ENCODE peak calls at places on chromosomes 7 and 10, in eight cellular contexts. C is foreskin fibroblast; R is fibroblast of mammary gland; Y is CD8-positive, alpha-beta memory T cell; K is fibroblast of lung; T is fibroblast of pulmonary artery; J is thoracic aorta; P is mucosa of descending colon. S is an unnamed sample.

GRCh38 chr10:6878067-6878412 is 298.0 kb upstream of the PRKCQ start:
- DNase-seq in J (no peak), C (peak; percentile 62), K (peak; percentile 35), T (peak; percentile 2), P (no peak), Y (no peak), R (peak; percentile 44), S (no peak)

GRCh38 chr10:24642921-24643678 is 80.6 kb downstream of the ARHGAP21 start:
- DNase-seq in R (peak; percentile 89), C (peak; percentile 88), T (peak; percentile 90), Y (no peak), J (no peak), K (peak; percentile 89), P (peak; percentile 54), S (peak; percentile 61)

GRCh38 chr10:49653530-49653929 is 25.9 kb upstream of the C10orf53 start:
- DNase-seq in T (no peak), Y (no peak), P (no peak), R (no peak), C (no peak), K (no peak), J (no peak), S (no peak)

GRCh38 chr7:157002819-157003421 is 7.5 kb downstream of the MNX1 start:
- DNase-seq in Y (no peak), P (no peak), K (no peak), T (no peak), J (no peak), C (peak; percentile 15), R (no peak), S (no peak)

GRCh38 chr7:6705959-6706665 is 635 bp downstream of the ZNF12 start:
- DNase-seq in C (peak; percentile 54), Y (peak; percentile 54), K (peak; percentile 38), T (peak; percentile 35), J (no peak), R (peak; percentile 36), P (peak; percentile 19), S (peak; percentile 25)

GRCh38 chr10:99370993-99371392 is 41.8 kb downstream of the CNNM1 start:
- DNase-seq in P (peak; percentile 11), Y (no peak), R (peak; percentile 55), J (no peak), C (peak; percentile 64), K (no peak), T (peak; percentile 32), S (peak; percentile 28)

GRCh38 chr10:131095109-131095580 is 216.4 kb downstream of the TCERG1L start:
- DNase-seq in T (no peak), C (no peak), J (no peak), Y (no peak), P (no peak), K (no peak), R (no peak), S (no peak)

GRCh38 chr10:110363572-110364411 is 59.1 kb upstream of the SMNDC1 start:
- DNase-seq in P (peak; percentile 42), C (peak; percentile 46), R (peak; percentile 42), J (no peak), Y (no peak), T (no peak), K (no peak), S (no peak)

GRCh38 chr10:75430000-75430763 is 1.2 kb upstream of the LRMDA start:
- DNase-seq in T (peak; percentile 42), P (peak; percentile 52), C (no peak), Y (no peak), K (no peak), R (no peak), J (no peak), S (no peak)

GRCh38 chr10:22414146-22414545 is 68.8 kb downstream of the SPAG6 start:
- DNase-seq in Y (no peak), J (no peak), C (no peak), T (peak; percentile 19), R (no peak), K (no peak), P (no peak), S (no peak)

GRCh38 chr10:70053212-70053895 is 708 bp downstream of the MACROH2A2 start:
- DNase-seq in R (no peak), K (no peak), J (no peak), T (no peak), Y (no peak), C (peak; percentile 52), P (peak; percentile 18), S (no peak)

GRCh38 chr7:26147030-26147429 is 5.0 kb upstream of the NFE2L3 start:
- DNase-seq in P (no peak), Y (no peak), C (peak; percentile 40), T (no peak), J (no peak), R (no peak), K (no peak), S (no peak)

GRCh38 chr7:129636641-129637040 is 25.1 kb downstream of the NRF1 start:
- DNase-seq in Y (no peak), T (no peak), J (no peak), C (no peak), P (no peak), K (no peak), R (no peak), S (no peak)

GRCh38 chr10:77582710-77583115 is 54.9 kb downstream of the KCNMA1 start:
- DNase-seq in J (no peak), Y (no peak), R (peak; percentile 78), C (peak; percentile 87), K (peak; percentile 75), T (peak; percentile 57), P (no peak), S (peak; percentile 16)

GRCh38 chr10:118447478-118447877 is 105.4 kb upstream of the FAM204A start:
- DNase-seq in P (peak; percentile 61), R (peak; percentile 47), K (peak; percentile 4), Y (no peak), C (peak; percentile 73), J (no peak), T (peak; percentile 29), S (no peak)

GRCh38 chr7:41943098-41943577 is 240.2 kb upstream of the INHBA start:
- DNase-seq in C (peak; percentile 92), J (no peak), P (peak; percentile 88), R (peak; percentile 76), K (peak; percentile 81), T (peak; percentile 80), Y (peak; percentile 60), S (peak; percentile 15)
- H3K4me3 ChIP-seq in C (peak overlapping the region; percentile 38), J (peak overlapping the region; percentile 61), P (no peak overlapping the region), R (peak overlapping the region; percentile 41), K (peak overlapping the region; percentile 38), T (peak overlapping the region; percentile 36), Y (no peak overlapping the region), S (no peak overlapping the region)

DNA sequence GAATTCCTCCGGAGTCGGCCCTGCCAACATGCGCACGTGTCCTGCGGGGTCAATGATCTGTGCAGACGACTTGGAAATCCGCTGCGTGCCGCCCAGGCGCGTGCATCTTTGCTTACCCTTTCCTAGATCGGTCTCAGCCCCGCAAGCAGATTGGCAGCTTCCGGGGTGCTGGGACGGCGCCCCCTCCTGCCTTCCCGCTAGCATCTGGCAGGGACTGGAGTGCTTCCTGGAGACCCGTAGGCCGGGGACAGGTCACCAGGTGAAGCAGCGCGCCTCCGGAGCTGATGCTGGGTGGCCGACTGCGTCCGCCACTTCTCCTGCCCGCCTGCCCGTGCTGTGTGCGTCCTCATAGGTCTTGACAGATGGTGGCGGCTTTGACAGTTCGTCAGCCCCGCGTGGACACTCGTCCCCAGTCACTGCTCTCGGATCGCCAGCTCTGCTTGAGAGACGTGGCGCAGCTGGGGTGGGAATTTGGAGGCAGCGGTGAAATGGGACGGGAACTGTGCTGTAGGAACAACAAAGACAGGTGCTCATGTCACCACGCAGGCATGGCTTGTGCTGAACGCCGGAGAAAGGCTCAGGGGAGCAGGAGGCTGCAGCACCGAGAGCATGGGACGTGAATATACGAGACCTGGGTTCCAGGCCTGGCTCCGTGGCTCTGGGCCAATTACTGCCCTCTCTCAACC is 21.9 kb upstream of the KCNK18 start:
- DNase-seq in P (no peak), Y (peak; percentile 48), C (no peak), R (no peak), J (no peak), K (no peak), T (no peak), S (no peak)
- H3K4me3 ChIP-seq in P (no peak overlapping the region), Y (peak overlapping the region; percentile 59), C (peak overlapping the region; percentile 53), R (peak overlapping the region; percentile 37), J (peak overlapping the region; percentile 71), K (peak overlapping the region; percentile 26), T (peak overlapping the region; percentile 40), S (peak overlapping the region; percentile 38)

DNA sequence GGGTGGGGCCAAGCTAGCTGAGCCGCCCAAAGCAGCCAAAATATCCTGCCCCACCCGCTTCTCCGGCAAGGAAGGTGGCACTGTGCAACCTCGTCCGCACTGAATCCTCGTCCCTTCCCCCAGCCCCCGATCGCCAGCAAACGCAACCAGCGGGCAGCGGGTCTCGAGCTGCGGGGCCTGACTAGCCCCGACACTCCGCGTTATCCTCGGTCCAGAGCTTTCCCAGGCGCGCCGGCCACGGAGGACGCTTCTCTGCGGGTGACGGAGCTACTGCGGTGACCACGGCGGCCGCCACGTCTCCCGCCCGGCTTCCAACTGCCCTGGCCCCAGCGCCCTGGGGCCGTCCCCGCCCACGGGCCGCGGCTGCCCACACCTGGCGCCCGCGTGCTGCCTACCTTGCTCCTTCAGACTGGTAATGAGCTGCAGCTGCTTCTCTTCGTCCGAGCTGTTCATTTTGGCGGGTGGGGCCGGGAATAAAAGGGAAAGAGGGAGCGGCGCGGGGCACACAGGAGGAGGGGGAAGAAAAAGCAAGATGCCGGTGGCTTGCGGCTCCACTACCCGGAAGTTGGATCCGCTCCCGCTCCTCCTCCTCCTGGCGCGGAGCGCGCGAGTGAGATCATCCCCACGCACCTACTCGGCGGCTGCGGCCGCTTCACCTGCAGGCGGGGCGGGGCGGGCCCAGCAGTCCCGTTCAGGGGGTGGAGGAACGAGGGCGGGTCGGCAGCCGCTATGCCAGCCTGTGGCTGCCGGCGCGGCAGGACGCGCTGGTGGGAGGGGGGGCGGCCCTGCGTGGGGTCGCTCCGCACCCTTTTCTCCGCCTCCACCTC is at the start of gene SHTN1:
- DNase-seq in J (peak; percentile 7), C (peak; percentile 54), Y (no peak), K (peak; percentile 28), P (peak; percentile 90), T (peak; percentile 46), R (peak; percentile 39), S (peak; percentile 45)
- H3K4me3 ChIP-seq in J (peak within 1 kb of the TSS; percentile 87), C (peak within 1 kb of the TSS; percentile 73), Y (no peak within 1 kb of the TSS), K (peak within 1 kb of the TSS; percentile 60), P (peak within 1 kb of the TSS; percentile 44), T (peak within 1 kb of the TSS; percentile 67), R (peak within 1 kb of the TSS; percentile 69), S (peak within 1 kb of the TSS; percentile 61)

GRCh38 chr7:54946271-54946670 is 72.5 kb upstream of the EGFR start:
- DNase-seq in R (no peak), C (no peak), Y (no peak), K (no peak), T (no peak), P (no peak), J (no peak), S (no peak)

GRCh38 chr7:54946764-54947163 is 72.1 kb upstream of the EGFR start:
- DNase-seq in P (peak; percentile 5), R (no peak), J (no peak), C (no peak), Y (no peak), K (no peak), T (no peak), S (no peak)

GRCh38 chr7:54944179-54944578 is 74.6 kb upstream of the EGFR start:
- DNase-seq in K (peak; percentile 24), R (no peak), T (no peak), Y (no peak), J (no peak), C (peak; percentile 58), P (no peak), S (no peak)

DNA sequence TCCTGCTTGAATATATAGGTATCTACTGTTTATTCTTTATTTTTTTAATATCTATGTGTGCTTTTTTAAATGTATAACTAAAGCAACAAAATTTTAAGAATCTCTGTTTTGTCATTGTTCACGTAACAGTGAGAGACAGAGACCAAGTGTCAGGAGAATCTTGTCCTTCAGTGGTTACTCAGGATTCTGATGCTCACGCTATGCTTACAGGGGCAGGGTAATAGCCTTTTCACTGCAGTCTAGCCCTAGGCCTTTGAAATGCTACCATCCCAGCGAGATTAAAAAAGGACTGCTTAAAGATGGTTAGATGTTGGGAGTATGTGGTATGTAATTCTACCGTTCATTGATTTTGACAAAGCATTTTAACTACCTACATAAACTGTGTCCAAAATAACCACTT is 71.6 kb upstream of the EGFR start:
- DNase-seq in C (no peak), T (no peak), K (no peak), Y (no peak), J (no peak), R (no peak), P (no peak), S (no peak)
- H3K4me3 ChIP-seq in C (no peak overlapping the region), T (no peak overlapping the region), K (no peak overlapping the region), Y (no peak overlapping the region), J (no peak overlapping the region), R (no peak overlapping the region), P (no peak overlapping the region), S (no peak overlapping the region)